ENCODE peak calls at places on chromosomes 6 and 20, in eight cellular contexts. P is colonic mucosa, B is fibroblast of lung, N is PC-3, T is H1, E is SK-N-MC, L is cardiac fibroblast, M is A549. F is an unnamed sample.

GRCh38 chr6:148713896-148714295 is 32.9 kb upstream of the UST start:
- DNase-seq in L (no peak), P (no peak), B (no peak), M (no peak), E (no peak), N (no peak), T (no peak), F (no peak)

GRCh38 chr20:4493386-4493785 is 228.3 kb upstream of the PRND start:
- DNase-seq in P (no peak), E (no peak), N (peak; percentile 45), M (no peak), L (no peak), T (no peak), B (no peak), F (no peak)

GRCh38 chr6:137927777-137928218 is 60.7 kb downstream of the TNFAIP3 start:
- DNase-seq in L (peak; percentile 43), E (no peak), M (no peak), B (peak; percentile 15), P (peak; percentile 33), T (no peak), N (no peak), F (peak; percentile 4)

GRCh38 chr20:59013959-59014608 is 5.1 kb upstream of the TUBB1 start:
- DNase-seq in P (no peak), T (no peak), N (no peak), B (peak; percentile 72), E (no peak), L (peak; percentile 83), M (no peak), F (peak; percentile 45)

GRCh38 chr6:16206595-16207037 is 31.8 kb upstream of the GMPR start:
- DNase-seq in E (peak; percentile 62), N (peak; percentile 87), B (peak; percentile 81), P (peak; percentile 66), M (peak; percentile 49), L (peak; percentile 88), T (no peak), F (peak; percentile 28)

GRCh38 chr6:77604476-77604875 is 48.4 kb upstream of the MEI4 start:
- DNase-seq in L (no peak), T (no peak), E (no peak), B (no peak), P (no peak), M (no peak), N (no peak), F (no peak)

GRCh38 chr6:4924872-4925271 is 79.0 kb downstream of the RPP40 start:
- DNase-seq in T (no peak), N (peak; percentile 26), L (no peak), P (no peak), M (no peak), B (no peak), E (no peak), F (no peak)

GRCh38 chr6:147216915-147217314 is 12.7 kb downstream of the STXBP5 start:
- DNase-seq in L (no peak), B (peak; percentile 32), M (no peak), E (no peak), P (no peak), N (no peak), T (no peak), F (no peak)

GRCh38 chr6:116349216-116349615 is 21.5 kb upstream of the DSE start:
- DNase-seq in E (no peak), B (no peak), P (no peak), L (no peak), T (no peak), M (no peak), N (no peak), F (no peak)

GRCh38 chr6:34791842-34792604 is at the start of gene BLTP3A:
- DNase-seq in B (peak; percentile 51), N (peak; percentile 80), E (no peak), T (peak; percentile 17), L (peak; percentile 55), M (peak; percentile 61), P (peak; percentile 68), F (peak; percentile 94)

GRCh38 chr20:57908226-57908625 is 198.4 kb upstream of the PMEPA1 start:
- DNase-seq in M (no peak), E (no peak), P (no peak), N (no peak), B (no peak), L (no peak), T (no peak), F (no peak)

GRCh38 chr6:139577124-139577800 is 202.8 kb upstream of the CITED2 start:
- DNase-seq in T (no peak), E (no peak), P (no peak), B (no peak), N (peak; percentile 16), L (peak; percentile 31), M (no peak), F (no peak)

GRCh38 chr6:56345539-56346090 is 98.2 kb upstream of the COL21A1 start:
- DNase-seq in N (no peak), T (no peak), E (no peak), B (no peak), L (no peak), M (no peak), P (no peak), F (no peak)

GRCh38 chr6:44505751-44506150 is 118.2 kb downstream of the CDC5L start:
- DNase-seq in P (no peak), L (no peak), B (no peak), E (no peak), T (no peak), N (no peak), M (no peak), F (no peak)

GRCh38 chr6:84791233-84791632 is 26.8 kb upstream of the TBX18 start:
- DNase-seq in B (no peak), L (peak; percentile 75), P (no peak), E (no peak), T (no peak), M (no peak), N (peak; percentile 38), F (no peak)

GRCh38 chr6:145148392-145149175 is 586.7 kb downstream of the EPM2A start:
- DNase-seq in T (no peak), P (no peak), E (no peak), M (peak; percentile 46), L (peak; percentile 66), B (peak; percentile 77), N (peak; percentile 91), F (peak; percentile 76)

DNA sequence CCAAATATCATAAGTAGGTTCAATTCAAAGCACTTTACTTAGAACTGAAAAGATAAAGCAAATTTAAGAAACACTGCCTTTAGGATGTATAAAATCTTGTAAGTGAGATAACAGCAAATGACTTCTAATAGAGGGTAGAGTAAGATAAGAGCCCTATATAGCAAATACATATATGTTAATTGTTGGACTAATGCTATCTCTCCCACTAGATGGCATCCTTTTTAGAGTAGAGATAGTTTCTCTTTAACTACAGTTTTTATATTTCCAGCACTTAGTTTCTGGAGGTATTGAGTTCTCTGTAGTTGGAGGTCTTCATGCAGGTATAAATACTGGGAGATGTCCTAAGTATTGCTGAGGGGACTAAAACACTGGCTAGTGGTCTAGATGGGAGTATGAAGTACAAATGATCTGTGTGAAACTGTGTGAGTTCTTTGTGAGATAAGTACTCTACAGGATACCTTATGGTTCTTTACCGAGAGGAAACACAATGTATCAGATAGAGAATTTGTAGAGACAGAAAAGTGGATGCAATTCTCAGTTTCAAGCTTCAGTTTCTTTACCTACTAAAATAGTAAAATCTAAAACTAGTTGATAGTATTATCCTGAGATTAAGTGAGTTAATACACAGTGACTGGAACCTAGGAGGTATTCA is 399.3 kb downstream of the KHDRBS2 start:
- DNase-seq in E (no peak), M (no peak), B (no peak), N (peak; percentile 17), L (no peak), T (no peak), P (no peak), F (no peak)
- H3K4me3 ChIP-seq in E (no peak overlapping the region), M (no peak overlapping the region), B (no peak overlapping the region), N (no peak overlapping the region), L (no peak overlapping the region), T (no peak overlapping the region), P (no peak overlapping the region), F (no peak overlapping the region)

DNA sequence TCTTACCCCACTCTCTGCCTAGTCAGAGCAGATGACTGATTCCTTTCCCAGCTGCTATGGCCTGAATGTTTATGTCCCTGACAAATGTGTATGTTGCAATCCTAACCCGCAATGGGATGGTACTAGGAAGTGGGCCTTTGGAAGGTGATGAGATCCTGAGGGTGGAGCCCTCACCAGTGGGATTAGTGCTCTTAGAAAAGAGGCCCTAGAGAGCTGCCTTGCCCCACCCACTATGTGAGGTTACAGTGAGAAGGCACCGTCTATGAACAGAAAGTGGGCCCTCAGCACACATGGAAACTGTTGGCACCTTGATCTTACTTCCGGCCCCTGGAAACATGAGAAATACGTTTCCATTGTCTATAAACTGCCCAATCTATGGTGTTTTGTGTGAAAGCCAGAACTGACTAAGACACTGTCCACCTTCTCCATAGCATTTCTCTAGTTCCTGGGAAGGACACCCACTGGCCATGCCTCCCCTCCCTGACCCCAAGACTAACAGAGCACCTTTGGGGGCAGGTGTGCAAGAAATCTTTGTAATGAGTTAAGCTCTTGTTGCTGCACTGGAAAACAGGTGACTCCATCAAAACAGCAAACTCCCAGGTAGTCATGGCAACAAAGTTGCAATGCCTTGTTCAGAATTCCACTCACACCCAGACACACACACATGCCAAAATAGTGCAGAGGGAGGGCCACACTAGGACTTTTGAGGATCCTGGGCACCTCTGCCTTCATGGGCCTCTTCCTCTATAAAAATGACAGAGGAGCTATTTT is 16.2 kb downstream of the GABRR2 start:
- DNase-seq in N (peak; percentile 89), M (peak; percentile 18), E (no peak), P (no peak), L (peak; percentile 74), B (peak; percentile 92), T (no peak), F (peak; percentile 77)
- H3K4me3 ChIP-seq in N (peak overlapping the region; percentile 22), M (no peak overlapping the region), E (no peak overlapping the region), P (no peak overlapping the region), L (no peak overlapping the region), B (no peak overlapping the region), T (no peak overlapping the region), F (no peak overlapping the region)

GRCh38 chr20:6966721-6967120 is 199.2 kb downstream of the BMP2 start:
- DNase-seq in E (no peak), L (peak; percentile 9), T (no peak), P (no peak), M (no peak), B (peak; percentile 81), N (peak; percentile 31), F (no peak)
- H3K4me3 ChIP-seq in E (no peak overlapping the region), L (no peak overlapping the region), T (no peak overlapping the region), P (no peak overlapping the region), M (no peak overlapping the region), B (no peak overlapping the region), N (no peak overlapping the region), F (no peak overlapping the region)

DNA sequence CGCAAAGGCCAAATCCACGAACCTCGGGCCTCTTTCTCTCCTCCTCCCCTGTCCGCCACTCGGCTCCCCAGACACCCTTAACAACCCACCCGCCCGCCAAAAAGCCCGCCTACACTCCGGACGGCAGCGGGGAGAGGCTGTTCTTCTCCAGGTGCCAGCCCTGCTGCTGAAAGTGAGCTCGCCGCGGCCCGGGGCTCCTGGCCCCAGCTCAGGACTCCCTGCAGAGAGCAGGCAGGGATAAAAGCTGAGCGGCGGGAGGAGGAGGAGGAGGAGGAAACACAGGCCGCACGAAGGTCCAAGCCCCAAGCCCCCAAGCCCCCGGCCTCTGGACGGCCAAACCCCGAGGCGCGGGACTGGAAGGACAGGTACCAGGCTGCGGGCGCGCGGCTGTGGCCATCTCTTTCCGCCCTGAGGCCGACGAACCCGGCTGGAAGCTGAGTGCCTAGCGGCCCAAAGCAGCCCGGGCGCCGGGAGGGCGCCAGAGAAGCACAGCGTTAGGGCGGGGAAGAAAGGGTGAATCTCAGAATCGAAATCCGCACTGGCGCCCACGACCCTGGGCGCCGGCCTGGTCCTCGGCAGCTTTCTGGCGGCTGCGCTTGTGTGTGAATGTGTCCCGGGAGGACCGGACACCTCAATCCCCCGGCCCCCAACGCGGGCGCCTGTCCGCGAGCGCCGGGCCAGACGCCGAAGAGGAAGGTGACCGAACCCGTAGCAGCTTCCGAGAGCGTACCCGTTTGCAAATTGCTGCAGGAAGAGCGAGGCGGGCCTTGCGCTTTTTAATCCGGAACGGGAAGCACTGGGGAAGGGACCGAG is 3.2 kb downstream of the NRN1 start:
- DNase-seq in P (no peak), E (peak; percentile 18), N (no peak), B (no peak), M (no peak), L (no peak), T (no peak), F (peak; percentile 74)
- H3K4me3 ChIP-seq in P (peak overlapping the region; percentile 33), E (peak overlapping the region; percentile 97), N (no peak overlapping the region), B (no peak overlapping the region), M (peak overlapping the region; percentile 39), L (no peak overlapping the region), T (peak overlapping the region; percentile 36), F (peak overlapping the region; percentile 68)

F was measured in MG63.